ENCODE peak calls at places on chromosomes 16 and 17, in four cellular contexts. I, W, B and R are unnamed samples.
A peak's percentile ranks its signal among the peaks of the same experiment; 100 is the strongest.

GRCh38 chr17:30217746-30218245 is 17.7 kb downstream of the SLC6A4 start:
- DNase-seq in B (no peak), W (no peak), I (no peak), R (no peak)

GRCh38 chr16:81429045-81429521 is 15.5 kb upstream of the CMIP start:
- DNase-seq in W (no peak), B (no peak), I (peak; percentile 20), R (no peak)

GRCh38 chr16:3065069-3065741 is at the start of gene IL32:
- DNase-seq in B (no peak), W (peak; percentile 54), I (no peak), R (peak; percentile 83)

GRCh38 chr17:40106089-40106759 is 5.8 kb upstream of the NR1D1 start:
- DNase-seq in B (no peak), W (no peak), I (no peak), R (no peak)

GRCh38 chr16:25264599-25264998 is 7.0 kb upstream of the ZKSCAN2 start:
- DNase-seq in I (no peak), W (no peak), B (no peak), R (no peak)

GRCh38 chr17:36674278-36674650 is 72.9 kb downstream of the MRM1 start:
- DNase-seq in B (no peak), I (no peak), W (no peak), R (no peak)

GRCh38 chr16:1645914-1646525 is 32.1 kb upstream of the JPT2 start:
- DNase-seq in W (peak; percentile 60), B (no peak), I (no peak), R (no peak)

GRCh38 chr17:28086519-28086918 is 44.0 kb downstream of the NLK start:
- DNase-seq in W (peak; percentile 47), B (no peak), I (no peak), R (no peak)

GRCh38 chr16:66361604-66362135 is 4.8 kb upstream of the CDH5 start:
- DNase-seq in B (no peak), I (no peak), W (no peak), R (no peak)

GRCh38 chr16:50047864-50048263 is 17.9 kb upstream of the HEATR3 start:
- DNase-seq in W (no peak), I (no peak), B (no peak), R (no peak)

GRCh38 chr17:50149425-50150353 is 788 bp downstream of the PPP1R9B start:
- DNase-seq in W (peak; percentile 52), B (no peak), I (peak; percentile 27), R (no peak)